ENCODE peak calls at places on chromosomes 3 and 15, in ten cellular contexts. P, B, M, X, J, G, H, D, E and V are unnamed samples.
A peak's percentile ranks its signal among the peaks of the same experiment; 100 is the strongest.

GRCh38 chr3:115478359-115478758 is 145.0 kb upstream of the GAP43 start:
- DNase-seq in P (no peak), B (no peak), M (no peak), X (peak; percentile 42), J (no peak), G (no peak), H (no peak), D (no peak), E (no peak), V (no peak)

GRCh38 chr3:106013971-106014370 is 145.2 kb upstream of the CBLB start:
- DNase-seq in P (peak; percentile 83), B (no peak), M (no peak), X (peak; percentile 88), J (no peak), G (peak; percentile 89), H (peak; percentile 33), D (no peak), E (no peak), V (no peak)

GRCh38 chr3:124886168-124887051 is 755 bp downstream of the ITGB5 start:
- DNase-seq in P (no peak), B (peak; percentile 81), M (peak; percentile 57), X (peak; percentile 72), J (no peak), G (peak; percentile 24), H (peak; percentile 36), D (peak; percentile 10), E (peak; percentile 17), V (no peak)

GRCh38 chr3:94081880-94082279 is 19.0 kb downstream of the NSUN3 start:
- DNase-seq in P (no peak), B (no peak), M (no peak), X (no peak), J (no peak), G (no peak), H (no peak), D (no peak), E (no peak), V (no peak)

GRCh38 chr3:41681479-41681878 is 280.4 kb downstream of the ULK4 start:
- DNase-seq in P (peak; percentile 89), B (no peak), M (no peak), X (peak; percentile 91), J (no peak), G (peak; percentile 92), H (peak; percentile 52), D (no peak), E (no peak), V (no peak)

GRCh38 chr3:101942356-101942755 is 93.0 kb downstream of the NFKBIZ start:
- DNase-seq in P (no peak), B (no peak), M (no peak), X (no peak), J (no peak), G (no peak), H (peak; percentile 54), D (no peak), E (no peak), V (no peak)

GRCh38 chr15:29141206-29141907 is 128.3 kb downstream of the NSMCE3 start:
- DNase-seq in P (no peak), B (peak; percentile 38), M (no peak), X (peak; percentile 59), J (no peak), G (no peak), H (no peak), D (no peak), E (no peak), V (no peak)

GRCh38 chr3:120908803-120909601 is 997 bp downstream of the STXBP5L start:
- DNase-seq in P (no peak), B (no peak), M (no peak), X (no peak), J (peak; percentile 3), G (no peak), H (no peak), D (no peak), E (no peak), V (no peak)

GRCh38 chr15:72934006-72934405 is 118.3 kb upstream of the NEO1 start:
- DNase-seq in P (no peak), B (peak; percentile 68), M (no peak), X (peak; percentile 7), J (no peak), G (no peak), H (no peak), D (no peak), E (no peak), V (no peak)

GRCh38 chr15:84749111-84749991 is 959 bp downstream of the ZNF592 start:
- DNase-seq in P (no peak), B (peak; percentile 68), M (no peak), X (peak; percentile 45), J (peak; percentile 44), G (peak; percentile 18), H (peak; percentile 11), D (no peak), E (peak; percentile 32), V (no peak)

GRCh38 chr3:87836026-87836425 is 222.8 kb downstream of the CGGBP1 start:
- DNase-seq in P (no peak), B (no peak), M (no peak), X (no peak), J (no peak), G (no peak), H (peak; percentile 54), D (no peak), E (no peak), V (no peak)

GRCh38 chr15:65525622-65526021 is 4.6 kb upstream of the HACD3 start:
- DNase-seq in P (no peak), B (no peak), M (peak; percentile 19), X (peak; percentile 65), J (no peak), G (peak; percentile 14), H (no peak), D (no peak), E (no peak), V (no peak)

GRCh38 chr15:45642203-45642932 is 7.5 kb downstream of the SQOR start:
- DNase-seq in P (no peak), B (peak; percentile 78), M (no peak), X (peak; percentile 81), J (no peak), G (peak; percentile 85), H (no peak), D (no peak), E (no peak), V (no peak)

GRCh38 chr3:155604967-155605366 is 139.9 kb downstream of the PLCH1 start:
- DNase-seq in P (no peak), B (no peak), M (no peak), X (no peak), J (no peak), G (no peak), H (no peak), D (no peak), E (no peak), V (no peak)